ENCODE peak calls at places on chromosome 11, in six cellular contexts. B is cardiac muscle cell, F is neuronal stem cell, G is mammary epithelial cell, Q is K562, R is psoas muscle. C is an unnamed sample.
A peak's percentile ranks its signal among the peaks of the same experiment; 100 is the strongest.

GRCh38 chr11:11533751-11534150 is 88.1 kb downstream of the GALNT18 start:
- DNase-seq in Q (no peak), G (no peak), F (no peak), R (no peak), B (no peak), C (no peak)

GRCh38 chr11:528166-528814 is 7.1 kb downstream of the HRAS start:
- DNase-seq in Q (no peak), G (no peak), B (no peak), R (peak; percentile 57), F (no peak), C (no peak)

GRCh38 chr11:26730711-26731460 is 9.0 kb upstream of the SLC5A12 start:
- DNase-seq in F (no peak), G (no peak), Q (no peak), R (no peak), B (no peak), C (no peak)

GRCh38 chr11:111018571-111018970 is 227.0 kb upstream of the POU2AF2 start:
- DNase-seq in B (no peak), R (no peak), Q (no peak), F (no peak), G (peak; percentile 4), C (no peak)

GRCh38 chr11:1192741-1193325 is 30.0 kb upstream of the MUC5B start:
- DNase-seq in B (no peak), Q (no peak), G (no peak), R (no peak), F (no peak), C (no peak)

GRCh38 chr11:117097567-117098268 is 510 bp downstream of the SIK3 start:
- DNase-seq in Q (peak; percentile 35), G (no peak), F (no peak), R (peak; percentile 61), B (peak; percentile 69), C (no peak)

GRCh38 chr11:15987044-15987443 is 369.3 kb downstream of the SOX6 start:
- DNase-seq in G (no peak), R (no peak), F (no peak), Q (no peak), B (no peak), C (no peak)

GRCh38 chr11:126544311-126545056 is 189.0 kb downstream of the ST3GAL4 start:
- DNase-seq in B (peak; percentile 72), R (no peak), G (peak; percentile 2), Q (no peak), F (peak; percentile 79), C (no peak)

GRCh38 chr11:69122642-69123431 is 32.9 kb upstream of the SMIM38 start:
- DNase-seq in B (peak; percentile 62), G (peak; percentile 85), R (peak; percentile 59), F (peak; percentile 67), Q (peak; percentile 28), C (peak; percentile 75)

GRCh38 chr11:74019104-74019738 is 10.3 kb upstream of the UCP3 start:
- DNase-seq in F (no peak), Q (no peak), B (no peak), G (no peak), R (peak; percentile 56), C (no peak)

GRCh38 chr11:70834984-70835560 is 417.3 kb downstream of the SHANK2 start:
- DNase-seq in F (no peak), B (no peak), G (no peak), Q (no peak), R (no peak), C (no peak)

GRCh38 chr11:3616721-3617460 is 24.9 kb downstream of the ART5 start:
- DNase-seq in G (no peak), R (no peak), F (no peak), Q (no peak), B (no peak), C (no peak)

GRCh38 chr11:9571071-9571765 is 2.3 kb upstream of the WEE1 start:
- DNase-seq in Q (no peak), B (no peak), F (no peak), G (no peak), R (no peak), C (no peak)
- H3K27ac ChIP-seq in Q (no peak overlapping the region), B (no peak overlapping the region), F (no peak overlapping the region), G (peak overlapping the region; percentile 6), R (no peak overlapping the region), C (peak overlapping the region; percentile 95)

DNA sequence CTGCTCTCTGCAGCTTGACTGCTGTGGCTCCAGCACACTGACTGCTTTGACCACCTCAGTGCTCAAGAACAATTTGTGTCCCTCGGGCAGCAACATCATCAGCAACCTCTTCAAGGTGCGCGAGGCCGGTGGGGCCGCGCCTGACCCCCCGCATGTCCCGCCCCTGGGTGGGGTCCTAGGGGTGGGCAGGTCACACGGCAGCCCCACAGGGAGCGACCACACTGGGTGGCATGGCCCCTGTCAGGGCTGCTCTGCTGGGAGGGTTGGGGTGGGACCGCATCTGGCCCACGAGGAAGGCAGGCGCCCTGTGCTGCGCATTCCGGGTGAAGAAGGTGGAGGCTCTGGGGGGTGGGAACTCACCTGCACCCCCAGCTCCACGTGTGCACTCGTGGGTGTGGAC is 4.7 kb upstream of the TSSC4 start:
- DNase-seq in F (no peak), B (no peak), R (no peak), G (no peak), Q (no peak), C (no peak)
- H3K27ac ChIP-seq in F (no peak overlapping the region), B (no peak overlapping the region), R (no peak overlapping the region), G (no peak overlapping the region), Q (no peak overlapping the region), C (no peak overlapping the region)

DNA sequence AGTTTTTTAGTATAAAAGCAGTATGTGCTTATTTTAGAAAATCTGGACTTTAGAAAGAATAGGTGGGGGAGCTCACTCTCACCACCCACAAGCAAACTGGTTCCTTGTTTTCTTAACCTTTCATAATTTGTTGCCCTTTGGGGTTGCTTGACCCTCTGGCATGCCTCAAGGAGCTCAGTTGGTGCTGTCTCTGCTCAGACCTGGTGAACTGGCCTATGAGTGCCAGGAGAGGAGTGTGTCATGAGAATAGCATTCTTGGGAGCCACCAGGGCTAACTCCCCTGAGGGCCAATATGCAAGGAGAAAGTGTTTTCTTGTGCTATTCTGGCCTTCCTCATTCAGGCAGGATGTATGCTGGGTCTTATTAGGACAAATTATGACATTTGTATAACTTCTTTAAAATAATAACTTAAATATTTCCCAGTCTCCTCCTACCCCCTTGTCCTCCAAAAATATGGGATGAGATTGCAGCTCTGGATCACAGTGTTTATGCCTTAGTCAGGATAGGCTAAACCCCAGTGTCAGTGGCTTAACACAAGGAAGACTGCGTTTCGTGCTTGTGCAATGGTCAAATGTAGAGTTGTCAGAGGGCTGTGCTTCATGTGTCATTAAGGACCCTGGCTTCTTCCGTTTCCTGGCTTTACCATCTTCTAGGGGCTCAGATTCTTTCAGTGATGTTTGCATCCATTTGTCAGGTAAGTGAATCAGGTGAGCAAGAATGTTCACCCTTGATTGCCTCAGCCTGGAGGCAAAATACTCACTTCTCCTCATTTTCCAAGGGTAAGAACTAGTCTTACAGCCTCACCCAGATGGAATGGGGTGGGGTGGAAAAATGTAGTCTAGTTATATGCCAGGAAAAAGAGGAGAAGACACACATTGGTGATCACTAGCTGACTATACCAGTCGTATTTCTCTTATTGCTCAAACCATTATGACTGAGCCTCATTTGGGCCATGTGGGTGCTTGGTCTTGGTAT is 20.7 kb upstream of the AMOTL1 start:
- DNase-seq in F (no peak), R (no peak), Q (no peak), B (no peak), G (peak; percentile 97), C (peak; percentile 99)
- H3K27ac ChIP-seq in F (no peak overlapping the region), R (no peak overlapping the region), Q (no peak overlapping the region), B (no peak overlapping the region), G (peak overlapping the region; percentile 99), C (peak overlapping the region; percentile 99)

GRCh38 chr11:94876222-94876621 is 97.1 kb downstream of the CWC15 start:
- DNase-seq in B (no peak), R (no peak), G (no peak), F (no peak), Q (no peak), C (no peak)

GRCh38 chr11:94876645-94877445 is 96.5 kb downstream of the CWC15 start:
- DNase-seq in Q (peak; percentile 85), R (peak; percentile 85), B (peak; percentile 42), F (no peak), G (peak; percentile 75), C (no peak)

GRCh38 chr11:94877446-94878200 is 95.7 kb downstream of the CWC15 start:
- DNase-seq in R (no peak), Q (no peak), F (no peak), G (no peak), B (no peak), C (no peak)

GRCh38 chr11:94871491-94872185 is 101.7 kb downstream of the CWC15 start:
- DNase-seq in B (no peak), G (no peak), F (no peak), Q (no peak), R (no peak), C (no peak)

DNA sequence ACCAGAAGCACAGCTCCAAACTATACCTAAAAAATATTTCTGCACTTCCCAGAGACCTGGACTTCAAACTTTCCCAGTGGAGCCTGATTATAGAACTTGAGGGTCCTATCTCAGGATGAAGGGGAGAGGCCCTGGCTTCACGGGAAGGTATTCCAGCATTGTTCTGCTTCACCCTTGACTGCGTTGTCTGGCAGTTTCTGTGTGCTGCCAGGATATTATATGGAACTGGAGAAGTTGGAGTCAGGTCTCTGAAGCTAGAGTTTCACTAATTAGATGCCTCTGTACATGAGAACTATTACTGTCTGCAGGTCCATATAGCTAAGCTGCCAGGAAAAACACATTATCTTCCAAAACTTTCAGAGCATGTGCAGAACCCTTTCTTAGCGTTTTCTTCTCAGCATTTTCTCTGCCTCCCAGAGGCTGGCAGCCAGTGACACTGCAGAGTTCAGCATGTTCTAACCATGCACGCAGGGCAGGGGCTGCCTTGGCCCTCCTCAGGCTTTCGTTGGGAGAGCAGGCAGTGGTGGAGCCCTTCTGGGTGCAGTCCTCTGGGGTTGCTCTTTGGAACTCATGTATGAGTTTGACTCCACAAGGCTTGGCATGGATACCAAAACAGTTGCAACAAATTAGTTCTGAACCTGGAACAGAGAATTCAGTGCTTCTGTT is 99.3 kb downstream of the CWC15 start:
- DNase-seq in Q (no peak), R (no peak), F (no peak), G (no peak), B (no peak), C (no peak)
- H3K27ac ChIP-seq in Q (no peak overlapping the region), R (peak overlapping the region; percentile 19), F (no peak overlapping the region), G (no peak overlapping the region), B (no peak overlapping the region), C (no peak overlapping the region)